ENCODE peak calls at places on chromosomes 3 and 15, in six cellular contexts. U is GM12891, E is H1, D is GM12878, Q is HepG2, S is K562. H is an unnamed sample.

GRCh38 chr15:80777836-80778620 is 1.1 kb upstream of the CEMIP start:
- DNase-seq in U (no peak), Q (no peak), E (no peak), S (no peak), D (no peak), H (no peak)

GRCh38 chr3:82055792-82056191 is 294.3 kb upstream of the GBE1 start:
- DNase-seq in Q (no peak), U (no peak), E (no peak), D (no peak), S (no peak), H (no peak)

GRCh38 chr15:74425634-74426033 is 8.1 kb downstream of the SEMA7A start:
- DNase-seq in Q (no peak), E (no peak), U (no peak), D (no peak), S (peak; percentile 65), H (no peak)

GRCh38 chr3:160754371-160754854 is 1.6 kb upstream of the PPM1L start:
- DNase-seq in E (no peak), S (peak; percentile 21), Q (no peak), D (no peak), U (no peak), H (no peak)

GRCh38 chr3:138923531-138923994 is 23.4 kb downstream of the FOXL2 start:
- DNase-seq in E (no peak), Q (peak; percentile 75), S (peak; percentile 73), U (no peak), D (peak; percentile 35), H (no peak)

GRCh38 chr15:58426501-58426900 is 5.3 kb upstream of the LIPC start:
- DNase-seq in S (no peak), Q (no peak), E (no peak), U (no peak), D (no peak), H (no peak)

GRCh38 chr3:52257911-52258310 is 12.4 kb downstream of the PPM1M start:
- DNase-seq in D (no peak), Q (no peak), S (no peak), E (no peak), U (no peak), H (no peak)

GRCh38 chr3:161640201-161640600 is 143.6 kb downstream of the OTOL1 start:
- DNase-seq in U (no peak), S (no peak), D (no peak), Q (no peak), E (no peak), H (no peak)

GRCh38 chr3:161372321-161373260 is 1.3 kb upstream of the SPTSSB start:
- DNase-seq in D (no peak), E (no peak), U (peak; percentile 16), Q (no peak), S (no peak), H (peak; percentile 25)

GRCh38 chr3:54188176-54188791 is 65.9 kb downstream of the CACNA2D3 start:
- DNase-seq in E (no peak), D (no peak), Q (peak; percentile 53), U (peak; percentile 8), S (peak; percentile 58), H (peak; percentile 22)

GRCh38 chr3:9808345-9809037 is 1.6 kb upstream of the TTLL3 start:
- DNase-seq in D (no peak), U (peak; percentile 56), E (no peak), S (peak; percentile 51), Q (peak; percentile 31), H (no peak)

GRCh38 chr3:77147836-77148578 is 108.1 kb downstream of the ROBO2 start:
- DNase-seq in E (peak; percentile 13), S (no peak), D (no peak), U (no peak), Q (no peak), H (no peak)

GRCh38 chr3:54660599-54661210 is 267.2 kb downstream of the LRTM1 start:
- DNase-seq in U (no peak), E (no peak), S (no peak), Q (no peak), D (no peak), H (no peak)

GRCh38 chr15:89096664-89097063 is 8.4 kb downstream of the ABHD2 start:
- DNase-seq in Q (no peak), D (no peak), U (no peak), E (no peak), S (no peak), H (no peak)

GRCh38 chr3:69755795-69756194 is 16.5 kb downstream of the MITF start:
- DNase-seq in Q (no peak), U (no peak), E (no peak), S (no peak), D (no peak), H (no peak)

GRCh38 chr3:65181397-65181871 is 493.6 kb upstream of the ADAMTS9 start:
- DNase-seq in S (no peak), U (no peak), Q (no peak), E (no peak), D (no peak), H (no peak)

GRCh38 chr3:25663324-25664065 is 1.2 kb downstream of the TOP2B start:
- DNase-seq in Q (peak; percentile 56), U (no peak), S (peak; percentile 25), D (no peak), E (no peak), H (no peak)
- TF ChIP-seq TAF1 in Q (peak; percentile 47), U (peak; percentile 55), S (no peak), D (peak; percentile 21), E (no peak), H (no peak)

GRCh38 chr15:63050737-63051700 is 8.5 kb downstream of the TPM1 start:
- DNase-seq in Q (peak; percentile 78), U (no peak), D (no peak), E (no peak), S (no peak), H (no peak)

GRCh38 chr15:63049747-63050439 is 7.3 kb downstream of the TPM1 start:
- DNase-seq in S (no peak), E (no peak), D (no peak), U (no peak), Q (peak; percentile 56), H (no peak)

GRCh38 chr15:63047792-63048114 is 5.2 kb downstream of the TPM1 start:
- DNase-seq in U (no peak), Q (no peak), D (no peak), E (no peak), S (no peak), H (no peak)

GRCh38 chr15:63048115-63048985 is 5.8 kb downstream of the TPM1 start:
- DNase-seq in E (peak; percentile 90), S (peak; percentile 97), D (peak; percentile 28), U (peak; percentile 94), Q (peak; percentile 93), H (peak; percentile 92)

GRCh38 chr15:63048986-63049665 is 6.6 kb downstream of the TPM1 start:
- DNase-seq in S (no peak), U (peak; percentile 15), E (no peak), Q (peak; percentile 67), D (no peak), H (no peak)
- TF ChIP-seq POLR2AphosphoS5 in S (no peak), U (no peak), E (peak; percentile 75), Q (no peak), D (no peak), H (no peak)

GRCh38 chr3:153443961-153444360 is 281.9 kb downstream of the RAP2B start:
- DNase-seq in S (no peak), U (no peak), E (no peak), Q (peak; percentile 5), D (no peak), H (no peak)
- TF ChIP-seq TAF1 in S (no peak), U (no peak), E (no peak), Q (no peak), D (no peak), H (no peak)

DNA sequence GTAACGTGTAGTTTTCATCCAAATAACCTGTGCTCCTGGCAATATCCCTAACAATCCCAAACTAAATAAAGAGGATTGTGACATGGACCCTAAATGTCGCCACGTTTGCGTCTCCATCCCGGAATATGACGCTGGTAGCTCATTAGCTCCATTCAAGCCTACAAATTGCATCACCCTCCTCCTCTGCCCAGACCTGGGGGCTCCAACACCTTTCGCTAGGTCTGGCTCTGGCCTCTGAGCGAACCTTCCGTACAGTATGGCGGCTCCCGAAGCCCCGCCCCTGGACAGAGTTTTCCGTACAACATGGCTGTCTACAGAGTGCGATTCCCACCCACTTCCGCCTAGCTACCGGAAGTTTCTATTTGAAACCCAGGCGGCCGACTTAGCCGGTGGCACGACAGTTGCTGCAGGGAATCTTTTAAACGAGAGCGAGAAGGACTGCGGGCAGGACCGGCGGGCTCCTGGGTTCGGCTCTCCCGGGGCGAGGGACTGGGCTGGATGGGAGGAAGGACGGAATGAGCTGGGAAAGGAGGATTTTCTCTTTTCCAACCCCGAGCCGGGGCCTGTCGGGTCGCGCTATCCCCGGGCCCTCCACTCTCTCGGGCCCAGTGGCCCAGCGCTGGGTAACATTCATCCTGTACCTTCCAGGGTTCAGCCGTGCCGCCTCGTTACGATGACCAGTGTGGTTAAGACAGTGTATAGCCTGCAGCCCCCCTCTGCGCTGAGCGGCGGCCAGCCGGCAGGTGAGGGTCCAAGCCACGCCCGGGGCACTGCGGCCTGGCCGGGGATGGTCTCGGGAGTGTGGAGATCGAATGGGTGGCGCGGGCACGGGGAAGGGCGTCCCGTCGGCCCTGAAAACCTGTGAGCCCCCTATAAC is at the start of gene KNSTRN:
- DNase-seq in D (peak; percentile 63), E (peak; percentile 93), U (peak; percentile 87), S (peak; percentile 90), Q (peak; percentile 91), H (peak; percentile 87)
- TF ChIP-seq POLR2AphosphoS5 in D (peak; percentile 73), E (no peak), U (peak; percentile 64), S (peak; percentile 85), Q (peak; percentile 72), H (peak; percentile 78)

DNA sequence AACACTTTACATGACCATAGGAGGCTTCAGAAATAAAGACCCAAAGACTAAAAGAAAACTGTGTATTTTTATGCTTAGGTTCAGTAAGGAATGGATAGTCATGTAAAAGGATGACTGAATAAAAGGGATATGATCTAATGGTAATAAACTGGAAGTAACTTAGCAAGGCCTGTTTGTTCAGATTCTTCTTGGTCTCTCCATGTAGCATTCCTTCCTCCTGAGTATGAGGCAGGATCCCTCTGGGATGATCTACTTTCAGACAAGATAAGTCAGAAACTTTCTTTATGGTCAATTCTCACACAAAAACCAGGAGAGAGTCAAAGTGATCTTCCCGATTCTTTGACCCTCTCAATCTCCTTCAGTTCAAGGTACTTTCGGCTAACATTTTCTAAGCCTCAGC is 340.8 kb upstream of the DCBLD2 start:
- DNase-seq in D (no peak), Q (no peak), E (no peak), U (no peak), S (no peak), H (no peak)
- TF ChIP-seq TAF1 in D (no peak), Q (no peak), E (no peak), U (no peak), S (no peak), H (no peak)

H was measured in GM12892.